ENCODE peak calls at places on chromosome 2, in seven cellular contexts. Q, R, P, A, S, C and W are unnamed samples.

GRCh38 chr2:85547859-85548607 is 9.1 kb downstream of the MAT2A start:
- DNase-seq in Q (no peak), R (no peak), P (no peak), A (no peak), S (no peak), C (no peak), W (no peak)

GRCh38 chr2:238462782-238463396 is 36.2 kb downstream of the ASB1 start:
- DNase-seq in Q (peak; percentile 1), R (peak; percentile 48), P (no peak), A (peak; percentile 30), S (peak; percentile 73), C (no peak), W (no peak)

GRCh38 chr2:210432633-210433032 is 43.9 kb downstream of the LANCL1 start:
- DNase-seq in Q (no peak), R (no peak), P (no peak), A (no peak), S (no peak), C (no peak), W (no peak)

GRCh38 chr2:42569116-42569711 is 782 bp downstream of the MTA3 start:
- DNase-seq in Q (no peak), R (peak; percentile 55), P (no peak), A (peak; percentile 40), S (peak; percentile 66), C (no peak), W (peak; percentile 61)

GRCh38 chr2:203928849-203929248 is 7.7 kb upstream of the ICOS start:
- DNase-seq in Q (no peak), R (no peak), P (no peak), A (no peak), S (no peak), C (no peak), W (no peak)

GRCh38 chr2:96315400-96316071 is 9.6 kb upstream of the ITPRIPL1 start:
- DNase-seq in Q (no peak), R (no peak), P (no peak), A (no peak), S (no peak), C (no peak), W (no peak)

GRCh38 chr2:73023497-73023896 is 48.0 kb downstream of the SFXN5 start:
- DNase-seq in Q (no peak), R (no peak), P (no peak), A (no peak), S (no peak), C (no peak), W (no peak)

GRCh38 chr2:96329870-96330269 is 4.8 kb downstream of the ITPRIPL1 start:
- DNase-seq in Q (no peak), R (no peak), P (no peak), A (no peak), S (no peak), C (no peak), W (no peak)

GRCh38 chr2:67322361-67323001 is 74.7 kb upstream of the ETAA1 start:
- DNase-seq in Q (no peak), R (peak; percentile 69), P (no peak), A (peak; percentile 35), S (no peak), C (peak; percentile 51), W (no peak)

GRCh38 chr2:147631294-147631693 is 213.5 kb upstream of the ACVR2A start:
- DNase-seq in Q (no peak), R (no peak), P (no peak), A (no peak), S (no peak), C (no peak), W (no peak)

GRCh38 chr2:88144271-88144670 is 16.4 kb upstream of the FABP1 start:
- DNase-seq in Q (no peak), R (no peak), P (no peak), A (no peak), S (no peak), C (no peak), W (no peak)